ENCODE peak calls at places on chromosome 5, in six cellular contexts. A, D, V, M, G and F are unnamed samples.

GRCh38 chr5:149435660-149436059 is 56.6 kb upstream of the IL17B start:
- DNase-seq in A (no peak), D (no peak), V (no peak), M (no peak), G (no peak), F (no peak)

GRCh38 chr5:136001531-136001930 is 27.3 kb upstream of the TGFBI start:
- DNase-seq in A (no peak), D (no peak), V (no peak), M (no peak), G (no peak), F (no peak)

GRCh38 chr5:96259211-96259772 is 173.8 kb downstream of the PCSK1 start:
- DNase-seq in A (peak), D (no peak), V (peak), M (no peak), G (no peak), F (peak)

GRCh38 chr5:139871624-139872023 is 76.0 kb downstream of the PSD2 start:
- DNase-seq in A (no peak), D (no peak), V (no peak), M (no peak), G (no peak), F (no peak)

GRCh38 chr5:131377785-131378325 is 114.0 kb downstream of the CDC42SE2 start:
- DNase-seq in A (no peak), D (no peak), V (no peak), M (no peak), G (no peak), F (no peak)

GRCh38 chr5:134582281-134582680 is 50.3 kb downstream of the SAR1B start:
- DNase-seq in A (no peak), D (no peak), V (no peak), M (no peak), G (no peak), F (no peak)

GRCh38 chr5:128213340-128213739 is 129.8 kb downstream of the SLC12A2 start:
- DNase-seq in A (peak), D (peak), V (peak), M (peak), G (no peak), F (peak)

GRCh38 chr5:72281764-72282499 is 38.1 kb downstream of the MRPS27 start:
- DNase-seq in A (peak), D (peak), V (no peak), M (no peak), G (no peak), F (peak)

GRCh38 chr5:172806897-172807672 is 27.0 kb upstream of the ERGIC1 start:
- DNase-seq in A (peak), D (peak), V (peak), M (peak), G (peak), F (peak)

GRCh38 chr5:88269222-88269771 is 652 bp upstream of the TMEM161B start:
- DNase-seq in A (peak), D (no peak), V (no peak), M (peak), G (no peak), F (peak)

GRCh38 chr5:168020522-168021294 is 270.7 kb upstream of the WWC1 start:
- DNase-seq in A (no peak), D (no peak), V (no peak), M (no peak), G (no peak), F (peak)

GRCh38 chr5:107331882-107332281 is 338.9 kb downstream of the EFNA5 start:
- DNase-seq in A (no peak), D (no peak), V (no peak), M (no peak), G (no peak), F (no peak)

GRCh38 chr5:75460947-75461346 is 50.5 kb downstream of the CERT1 start:
- DNase-seq in A (no peak), D (no peak), V (peak), M (no peak), G (no peak), F (no peak)

GRCh38 chr5:33166522-33166921 is 274.2 kb upstream of the TARS1 start:
- DNase-seq in A (no peak), D (no peak), V (peak), M (no peak), G (no peak), F (no peak)

GRCh38 chr5:74686962-74687751 is 2.1 kb downstream of the HEXB start:
- DNase-seq in A (no peak), D (no peak), V (no peak), M (no peak), G (no peak), F (no peak)

GRCh38 chr5:73770172-73770571 is 144.2 kb downstream of the ARHGEF28 start:
- DNase-seq in A (no peak), D (no peak), V (no peak), M (no peak), G (no peak), F (no peak)

GRCh38 chr5:121445511-121445910 is 406.2 kb upstream of the FTMT start:
- DNase-seq in A (no peak), D (no peak), V (no peak), M (no peak), G (no peak), F (no peak)

GRCh38 chr5:180085837-180086236 is 14.3 kb upstream of the RNF130 start:
- DNase-seq in A (peak), D (no peak), V (no peak), M (no peak), G (no peak), F (no peak)

GRCh38 chr5:122352331-122352730 is 40.3 kb downstream of the SNCAIP start:
- DNase-seq in A (no peak), D (no peak), V (no peak), M (no peak), G (no peak), F (no peak)

GRCh38 chr5:72152506-72152905 is 45.2 kb downstream of the MAP1B start:
- DNase-seq in A (no peak), D (no peak), V (no peak), M (no peak), G (no peak), F (no peak)

GRCh38 chr5:98292496-98292895 is 481.0 kb upstream of the RGMB start:
- DNase-seq in A (no peak), D (no peak), V (peak), M (no peak), G (no peak), F (no peak)

GRCh38 chr5:172403822-172404221 is 50.5 kb downstream of the SH3PXD2B start:
- DNase-seq in A (no peak), D (no peak), V (no peak), M (no peak), G (no peak), F (no peak)

GRCh38 chr5:139964994-139965565 is 78.0 kb downstream of the NRG2 start:
- DNase-seq in A (no peak), D (no peak), V (no peak), M (no peak), G (no peak), F (no peak)

GRCh38 chr5:51632794-51633193 is 249.5 kb downstream of the ISL1 start:
- DNase-seq in A (no peak), D (no peak), V (no peak), M (no peak), G (no peak), F (no peak)

GRCh38 chr5:61625682-61626620 is 293.9 kb downstream of the ZSWIM6 start:
- DNase-seq in A (peak), D (peak), V (peak), M (peak), G (no peak), F (peak)

DNA sequence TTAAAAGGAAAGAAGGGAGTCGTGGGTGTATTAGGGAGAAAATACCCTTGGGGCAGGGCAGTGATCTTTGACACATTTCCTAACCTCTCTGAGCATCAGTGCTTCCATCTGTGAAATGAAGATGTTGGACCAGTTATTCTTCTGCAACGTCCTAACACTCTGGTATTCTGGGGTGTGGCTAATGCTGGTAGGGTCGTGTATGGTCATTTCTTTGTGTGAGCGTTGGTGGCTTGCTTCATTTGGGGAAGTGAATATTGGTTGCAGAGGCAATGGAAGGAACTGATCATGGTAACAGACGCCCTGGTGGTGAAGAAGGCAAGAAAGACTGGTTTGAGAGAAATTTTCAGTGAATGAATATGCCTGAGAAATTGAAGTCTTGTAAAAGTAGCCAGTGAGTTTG is 67.9 kb upstream of the TTC23L start:
- DNase-seq in A (no peak), D (no peak), V (peak), M (no peak), G (no peak), F (no peak)
- TF ChIP-seq CTCF in A (no peak), D (no peak), V (no peak), M (no peak), G (no peak), F (no peak)

GRCh38 chr5:7394889-7395431 is 978 bp upstream of the ADCY2 start:
- DNase-seq in A (no peak), D (no peak), V (no peak), M (no peak), G (no peak), F (no peak)
- TF ChIP-seq CTCF in A (no peak), D (no peak), V (no peak), M (no peak), G (no peak), F (no peak)

DNA sequence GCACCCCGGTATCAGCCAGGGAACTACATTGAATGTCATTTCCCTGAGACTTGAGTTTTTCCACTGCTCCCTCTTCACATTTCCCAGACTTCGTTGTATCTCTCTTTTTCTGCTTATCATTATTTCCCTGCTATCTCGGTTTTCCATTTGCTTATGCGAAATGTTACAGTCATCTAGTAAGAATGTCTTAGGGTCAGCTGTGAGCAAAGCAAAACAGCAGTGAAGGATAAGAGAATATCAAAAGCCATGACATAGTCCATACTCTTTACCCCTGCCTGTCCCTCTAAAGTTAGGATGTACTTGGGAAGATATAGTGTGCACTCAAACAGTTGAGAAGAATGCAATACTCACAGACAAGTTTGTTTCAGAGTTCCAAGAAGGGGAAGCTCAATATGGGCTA is 88.7 kb downstream of the ITGA1 start:
- DNase-seq in A (no peak), D (no peak), V (no peak), M (no peak), G (no peak), F (no peak)
- TF ChIP-seq CTCF in A (no peak), D (no peak), V (no peak), M (no peak), G (no peak), F (no peak)

GRCh38 chr5:125575561-125576504 is 829.4 kb upstream of the ZNF608 start:
- DNase-seq in A (no peak), D (peak), V (no peak), M (peak), G (no peak), F (no peak)
- TF ChIP-seq CTCF in A (no peak), D (no peak), V (no peak), M (no peak), G (no peak), F (no peak)

GRCh38 chr5:116237917-116238502 is 153.2 kb downstream of the COMMD10 start:
- DNase-seq in A (peak), D (no peak), V (no peak), M (no peak), G (no peak), F (no peak)
- TF ChIP-seq CTCF in A (peak), D (no peak), V (peak), M (no peak), G (no peak), F (no peak)

DNA sequence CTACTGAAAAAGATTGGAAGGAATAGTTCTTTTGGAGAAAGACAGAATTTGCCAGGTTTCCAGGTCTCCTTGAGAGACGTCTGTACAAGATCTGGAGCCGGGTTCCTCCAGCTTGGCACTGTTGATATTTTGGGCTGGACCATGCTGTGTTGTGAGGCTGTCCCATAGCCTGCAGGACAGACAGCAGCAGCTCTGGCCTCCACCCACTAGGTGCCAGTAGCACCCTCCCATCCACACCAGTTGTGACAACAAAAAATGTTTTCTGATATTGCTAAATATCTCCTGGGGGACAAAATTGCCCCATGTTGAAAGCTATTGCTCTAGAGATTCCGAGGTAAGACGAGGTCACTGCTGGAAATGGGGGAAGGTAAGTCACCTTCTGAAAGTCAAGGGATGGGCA is 287.7 kb upstream of the DAP start:
- DNase-seq in A (peak), D (no peak), V (peak), M (no peak), G (no peak), F (no peak)
- TF ChIP-seq CTCF in A (peak), D (no peak), V (peak), M (no peak), G (no peak), F (no peak)

GRCh38 chr5:137730331-137730730 is 5.6 kb downstream of the KLHL3 start:
- DNase-seq in A (no peak), D (no peak), V (no peak), M (no peak), G (no peak), F (peak)

GRCh38 chr5:137731201-137731600 is 4.7 kb downstream of the KLHL3 start:
- DNase-seq in A (no peak), D (no peak), V (no peak), M (no peak), G (no peak), F (no peak)

GRCh38 chr5:137727623-137728022 is 8.3 kb downstream of the KLHL3 start:
- DNase-seq in A (no peak), D (no peak), V (no peak), M (no peak), G (no peak), F (no peak)

GRCh38 chr5:137724251-137724650 is 11.6 kb downstream of the KLHL3 start:
- DNase-seq in A (no peak), D (no peak), V (no peak), M (no peak), G (no peak), F (no peak)

DNA sequence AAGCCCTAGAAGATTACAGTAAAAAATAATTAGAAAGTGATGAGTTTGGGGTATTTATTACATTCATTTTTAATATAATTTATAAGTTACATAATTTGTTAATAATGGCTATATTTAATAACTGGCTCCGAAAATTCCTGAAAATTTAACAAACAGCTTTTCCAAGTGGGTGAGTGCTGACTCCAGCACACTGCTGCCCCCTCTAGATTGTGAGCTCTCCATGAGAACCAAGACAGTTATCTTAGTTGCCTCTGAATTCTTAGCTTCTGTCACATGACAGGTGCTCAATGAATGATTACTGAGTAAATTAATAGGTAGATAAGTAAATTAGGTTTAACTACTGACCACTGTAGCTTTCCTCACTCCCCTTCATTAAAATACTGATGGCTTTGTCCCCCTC is 7.8 kb downstream of the KLHL3 start:
- DNase-seq in A (no peak), D (no peak), V (no peak), M (no peak), G (no peak), F (no peak)
- TF ChIP-seq CTCF in A (peak), D (no peak), V (no peak), M (no peak), G (no peak), F (no peak)

DNA sequence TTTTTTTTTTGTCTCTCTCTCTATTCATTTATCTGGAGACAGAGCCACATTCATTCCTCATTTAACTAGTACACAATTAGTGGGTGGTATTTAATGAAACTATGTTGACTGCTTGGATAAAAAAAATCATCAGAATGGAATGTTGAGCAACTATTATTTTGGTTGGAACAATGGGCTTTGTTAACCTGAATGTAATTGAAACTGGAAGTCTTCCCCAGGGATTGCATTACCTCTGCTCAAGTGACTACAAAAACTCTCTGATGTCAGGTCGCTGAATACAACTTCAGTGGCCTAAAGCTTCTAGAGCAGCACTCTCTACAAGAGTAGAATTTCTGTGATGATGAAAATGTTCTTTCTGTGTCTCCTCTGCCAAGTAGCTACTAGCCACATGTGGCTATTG is 295.8 kb downstream of the DEPDC1B start:
- DNase-seq in A (no peak), D (no peak), V (no peak), M (no peak), G (no peak), F (no peak)
- TF ChIP-seq CTCF in A (no peak), D (no peak), V (no peak), M (no peak), G (no peak), F (no peak)

DNA sequence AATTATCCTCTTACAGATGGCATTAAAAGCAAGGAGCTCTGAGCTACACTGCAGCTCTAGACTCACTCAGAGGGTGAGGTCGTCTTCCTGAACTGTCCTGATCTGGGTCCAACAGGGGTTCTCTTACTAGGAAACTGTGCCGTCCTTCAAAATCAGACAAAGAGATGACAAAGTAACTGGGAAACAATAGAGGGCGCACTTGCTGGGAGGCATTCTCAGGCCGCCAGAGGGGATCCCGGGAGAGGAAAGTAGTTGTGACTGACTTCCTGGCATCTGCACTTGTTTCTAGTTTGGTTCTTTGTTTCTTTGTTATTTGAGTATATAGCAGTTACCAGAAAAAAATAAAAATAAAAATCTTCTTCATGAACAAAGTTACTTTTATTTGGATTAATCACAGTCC is 142.9 kb upstream of the MSX2 start:
- DNase-seq in A (peak), D (no peak), V (no peak), M (no peak), G (no peak), F (no peak)
- TF ChIP-seq CTCF in A (peak), D (no peak), V (no peak), M (no peak), G (no peak), F (no peak)